ENCODE peak calls at places on chromosome 16, in eight cellular contexts. C is H1, P is lung, Z is neuronal stem cell, Y is tibial artery, Q is sigmoid colon, U is right lobe of liver, L is A673. N is an unnamed sample.

GRCh38 chr16:19861811-19862327 is 22.8 kb downstream of the GPRC5B start:
- DNase-seq in C (peak; percentile 71), P (no peak), U (no peak), Z (no peak), L (no peak), Y (no peak), Q (peak; percentile 46), N (no peak)

GRCh38 chr16:30187971-30188561 is 4.7 kb downstream of the CORO1A start:
- DNase-seq in P (no peak), Q (no peak), Z (no peak), Y (peak; percentile 18), L (no peak), U (no peak), C (peak; percentile 45), N (no peak)

GRCh38 chr16:66469291-66469931 is 42.3 kb downstream of the BEAN1 start:
- DNase-seq in L (no peak), Z (no peak), Q (peak; percentile 46), U (no peak), Y (no peak), P (no peak), C (no peak), N (no peak)

GRCh38 chr16:57512296-57513001 is 23.9 kb downstream of the CCDC102A start:
- DNase-seq in Z (no peak), P (no peak), Y (no peak), U (peak; percentile 48), L (no peak), C (no peak), Q (peak; percentile 60), N (no peak)

GRCh38 chr16:19098173-19098572 is 15.6 kb upstream of the ITPRIPL2 start:
- DNase-seq in U (no peak), Q (no peak), Z (no peak), Y (no peak), L (no peak), P (no peak), C (no peak), N (no peak)

GRCh38 chr16:13333336-13333735 is 431.9 kb downstream of the SHISA9 start:
- DNase-seq in U (no peak), L (no peak), P (no peak), Y (no peak), Z (no peak), Q (no peak), C (no peak), N (no peak)

GRCh38 chr16:21101631-21102420 is 48.8 kb downstream of the DNAH3 start:
- DNase-seq in Z (peak; percentile 9), C (no peak), Q (no peak), Y (no peak), P (no peak), U (no peak), L (no peak), N (no peak)

GRCh38 chr16:24102120-24102740 is 153.9 kb upstream of the CACNG3 start:
- DNase-seq in U (no peak), Q (no peak), Z (no peak), L (peak; percentile 56), C (no peak), Y (no peak), P (no peak), N (no peak)

GRCh38 chr16:84897911-84898377 is 78.2 kb downstream of the CRISPLD2 start:
- DNase-seq in Q (no peak), P (no peak), U (no peak), Y (peak; percentile 65), C (no peak), L (no peak), Z (no peak), N (peak; percentile 70)

GRCh38 chr16:74480150-74481029 is 59.1 kb upstream of the CLEC18B start:
- DNase-seq in U (no peak), P (peak; percentile 46), Z (no peak), C (no peak), Y (peak; percentile 57), Q (no peak), L (peak; percentile 82), N (peak; percentile 26)

GRCh38 chr16:55555436-55555835 is 11.0 kb upstream of the CAPNS2 start:
- DNase-seq in Q (no peak), L (no peak), C (no peak), U (no peak), Y (no peak), P (no peak), Z (no peak), N (no peak)

GRCh38 chr16:68644715-68645493 is at the start of gene CDH3:
- DNase-seq in C (peak; percentile 93), Z (no peak), Y (no peak), L (peak; percentile 69), Q (no peak), U (no peak), P (peak; percentile 65), N (no peak)

GRCh38 chr16:71807905-71808592 is 585 bp downstream of the AP1G1 start:
- DNase-seq in Z (peak; percentile 5), Y (no peak), L (no peak), C (no peak), U (no peak), Q (peak; percentile 69), P (no peak), N (peak; percentile 50)

GRCh38 chr16:55323637-55324490 is at the start of gene IRX6:
- DNase-seq in Y (peak; percentile 31), L (peak; percentile 47), Q (no peak), Z (peak; percentile 67), U (no peak), P (peak; percentile 74), C (peak; percentile 93), N (no peak)

GRCh38 chr16:79090966-79091365 is 509.6 kb downstream of the MAF start:
- DNase-seq in Q (no peak), U (no peak), L (no peak), Y (no peak), C (no peak), P (no peak), Z (no peak), N (no peak)

GRCh38 chr16:88434353-88434690 is 18.8 kb upstream of the ZFPM1 start:
- DNase-seq in U (no peak), Y (no peak), P (no peak), C (no peak), L (no peak), Q (no peak), Z (no peak), N (no peak)

GRCh38 chr16:592518-593306 is 2.8 kb downstream of the RAB40C start:
- DNase-seq in Q (peak; percentile 77), U (peak; percentile 86), Z (no peak), P (peak; percentile 88), C (no peak), L (no peak), Y (peak; percentile 61), N (peak; percentile 77)
- H3K4me1 ChIP-seq in Q (no peaks in the 10 kb centered on the region), U (peaks cover 7% of the 10 kb centered on the region), Z (peaks cover 9% of the 10 kb centered on the region), P (peaks cover 34% of the 10 kb centered on the region), C (peaks cover 10% of the 10 kb centered on the region), L (peaks cover 12% of the 10 kb centered on the region), Y (peaks cover 26% of the 10 kb centered on the region), N (peaks cover 24% of the 10 kb centered on the region)

GRCh38 chr16:28987170-28987853 is 2.5 kb downstream of the LAT start:
- DNase-seq in Y (no peak), Z (no peak), Q (no peak), P (no peak), C (no peak), L (no peak), U (no peak), N (no peak)
- H3K4me1 ChIP-seq in Y (no peaks in the 10 kb centered on the region), Z (no peaks in the 10 kb centered on the region), Q (no peaks in the 10 kb centered on the region), P (no peaks in the 10 kb centered on the region), C (no peaks in the 10 kb centered on the region), L (no peaks in the 10 kb centered on the region), U (no peaks in the 10 kb centered on the region), N (no peaks in the 10 kb centered on the region)

DNA sequence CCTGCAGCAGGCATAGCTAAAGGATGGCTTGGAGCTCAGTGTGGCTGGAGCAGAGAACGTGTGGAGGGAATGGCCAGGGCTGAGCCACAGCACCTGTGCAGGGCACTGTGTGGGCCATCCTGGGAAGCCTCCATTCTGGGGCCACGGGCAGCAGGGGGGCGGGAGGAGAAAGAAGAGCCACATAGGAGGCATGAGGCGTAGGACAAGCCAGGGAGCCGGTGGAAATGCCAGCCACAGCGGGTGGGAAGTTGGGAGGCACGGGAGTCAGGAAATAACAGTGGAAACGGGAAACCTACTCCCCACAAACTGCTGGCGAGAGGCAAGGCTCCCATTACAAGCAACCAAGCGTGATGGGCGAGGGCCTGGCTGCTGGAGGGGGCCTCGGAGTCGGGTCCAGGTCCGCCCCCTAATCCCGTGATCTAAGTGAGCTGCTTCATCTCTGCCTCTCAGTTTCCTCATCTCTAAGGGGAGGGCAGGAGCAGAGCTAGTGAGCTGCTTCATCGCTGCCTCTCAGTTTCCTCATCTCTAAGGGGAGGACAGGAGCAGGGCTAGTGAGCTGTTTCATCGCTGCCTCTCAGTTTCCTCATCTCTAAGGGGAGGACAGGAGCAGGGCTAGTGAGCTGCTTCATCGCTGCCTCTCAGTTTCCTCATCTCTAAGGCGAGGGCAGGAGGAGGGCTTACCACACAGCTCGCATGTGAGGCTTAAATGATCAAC is 104.9 kb downstream of the ADCY9 start:
- DNase-seq in Q (no peak), P (no peak), C (peak; percentile 72), L (peak; percentile 72), Y (no peak), Z (no peak), U (no peak), N (no peak)
- H3K4me1 ChIP-seq in Q (no peaks in the 10 kb centered on the region), P (peaks cover 16% of the 10 kb centered on the region), C (peaks cover 20% of the 10 kb centered on the region), L (peaks cover 29% of the 10 kb centered on the region), Y (peaks cover 2% of the 10 kb centered on the region), Z (peaks cover 10% of the 10 kb centered on the region), U (no peaks in the 10 kb centered on the region), N (no peaks in the 10 kb centered on the region)

GRCh38 chr16:90020260-90020837 is 1.1 kb upstream of the DBNDD1 start:
- DNase-seq in U (no peak), Q (no peak), P (no peak), Z (no peak), C (no peak), L (no peak), Y (no peak), N (no peak)

GRCh38 chr16:90020838-90021382 is 1.7 kb upstream of the DBNDD1 start:
- DNase-seq in Q (no peak), C (no peak), L (peak; percentile 27), P (no peak), Z (no peak), U (no peak), Y (no peak), N (no peak)

GRCh38 chr16:90019201-90019542 is at the start of gene DBNDD1:
- DNase-seq in U (no peak), Z (no peak), L (no peak), C (no peak), Y (no peak), Q (no peak), P (no peak), N (no peak)

GRCh38 chr16:90018297-90019200 is 707 bp downstream of the DBNDD1 start:
- DNase-seq in Y (no peak), P (no peak), Q (no peak), U (no peak), L (peak; percentile 23), Z (no peak), C (peak; percentile 77), N (peak; percentile 65)

DNA sequence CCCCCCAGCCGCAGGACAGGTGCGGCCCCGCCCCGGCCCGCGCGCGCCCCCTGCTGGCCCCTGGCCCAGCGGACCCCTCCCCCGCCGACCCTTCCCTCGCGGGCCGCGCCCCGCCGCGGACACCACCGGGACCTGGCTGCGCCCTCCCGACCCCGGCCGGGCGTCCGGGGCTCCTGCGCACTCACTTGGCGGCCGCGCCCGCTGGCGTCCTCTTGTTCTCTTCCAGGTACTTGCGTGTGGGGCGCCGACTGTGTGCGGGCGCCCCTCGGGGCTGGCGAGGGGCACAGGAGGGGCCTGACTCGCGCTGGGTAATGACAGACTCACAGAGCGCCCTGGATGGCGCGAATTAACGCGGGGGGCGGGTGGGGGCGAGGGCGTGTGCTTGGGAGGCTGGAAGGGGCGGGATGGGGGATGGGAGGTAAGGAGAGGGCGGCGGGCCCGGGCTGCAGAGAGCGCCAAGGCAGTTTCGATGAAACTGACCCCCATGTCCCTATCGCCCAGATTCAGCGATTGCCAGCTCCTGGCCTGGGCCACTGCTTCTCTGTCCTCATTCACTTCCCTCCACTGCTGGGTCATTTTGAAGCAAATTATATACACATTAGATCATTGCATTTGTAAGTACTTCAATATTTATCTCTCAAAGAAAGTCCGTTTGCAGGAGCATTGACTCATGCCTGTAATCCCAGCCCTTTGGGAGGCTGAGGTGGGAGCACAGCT is 445 bp upstream of the DBNDD1 start:
- DNase-seq in U (no peak), P (no peak), Z (peak; percentile 62), L (peak; percentile 70), Q (no peak), C (peak; percentile 85), Y (no peak), N (no peak)
- H3K4me1 ChIP-seq in U (no peaks in the 10 kb centered on the region), P (peaks cover 10% of the 10 kb centered on the region), Z (peaks cover 8% of the 10 kb centered on the region), L (peaks cover 27% of the 10 kb centered on the region), Q (no peaks in the 10 kb centered on the region), C (peaks cover 8% of the 10 kb centered on the region), Y (peaks cover 20% of the 10 kb centered on the region), N (peaks cover 8% of the 10 kb centered on the region)

N was measured in adrenal gland.